ENCODE peak calls at places on chromosomes 3 and 15, in four cellular contexts. One of them, this sample, is unnamed.
A peak's percentile ranks its signal among the peaks of the same experiment; 100 is the strongest.

GRCh38 chr15:77022646-77023575 is 28.0 kb downstream of the PSTPIP1 start:
- DNase-seq in K562: no peak
- DNase-seq in GM12878: no peak
- DNase-seq in HepG2: no peak
- DNase-seq in this sample: no peak

GRCh38 chr3:12829886-12830784 is 11.2 kb downstream of the RPL32 start:
- DNase-seq in GM12878: no peak
- DNase-seq in K562: peak; percentile 35
- DNase-seq in HepG2: no peak
- DNase-seq in this sample: peak; percentile 31

GRCh38 chr3:187678869-187679268 is 8.7 kb upstream of the SST start:
- DNase-seq in HepG2: peak; percentile 41
- DNase-seq in GM12878: no peak
- DNase-seq in K562: peak; percentile 68
- DNase-seq in this sample: peak; percentile 68

GRCh38 chr3:141876891-141877561 is 583 bp downstream of the ATP1B3 start:
- DNase-seq in K562: peak; percentile 62
- DNase-seq in GM12878: no peak
- DNase-seq in HepG2: peak; percentile 33
- DNase-seq in this sample: peak; percentile 44

GRCh38 chr3:126535636-126536035 is 11.7 kb downstream of the CHST13 start:
- DNase-seq in HepG2: no peak
- DNase-seq in GM12878: no peak
- DNase-seq in K562: no peak
- DNase-seq in this sample: no peak

GRCh38 chr3:157693762-157694161 is 190.5 kb upstream of the VEPH1 start:
- DNase-seq in GM12878: no peak
- DNase-seq in HepG2: no peak
- DNase-seq in K562: no peak
- DNase-seq in this sample: no peak

GRCh38 chr15:64938192-64938591 is 26.5 kb downstream of the ANKDD1A start:
- DNase-seq in GM12878: no peak
- DNase-seq in K562: no peak
- DNase-seq in HepG2: peak; percentile 77
- DNase-seq in this sample: no peak

GRCh38 chr3:123543950-123544349 is 40.9 kb downstream of the HACD2 start:
- DNase-seq in K562: no peak
- DNase-seq in GM12878: no peak
- DNase-seq in HepG2: no peak
- DNase-seq in this sample: no peak

GRCh38 chr15:74421302-74422245 is 12.2 kb downstream of the SEMA7A start:
- DNase-seq in GM12878: no peak
- DNase-seq in HepG2: peak; percentile 79
- DNase-seq in K562: no peak
- DNase-seq in this sample: no peak

GRCh38 chr15:85793641-85794597 is 806 bp downstream of the KLHL25 start:
- DNase-seq in K562: peak; percentile 1
- DNase-seq in HepG2: peak; percentile 28
- DNase-seq in GM12878: no peak
- DNase-seq in this sample: peak; percentile 35

GRCh38 chr3:38687306-38687705 is 37.8 kb upstream of the SCN5A start:
- DNase-seq in HepG2: no peak
- DNase-seq in K562: no peak
- DNase-seq in GM12878: no peak
- DNase-seq in this sample: no peak

GRCh38 chr15:69531302-69532027 is 78.8 kb downstream of the RPLP1 start:
- DNase-seq in GM12878: no peak
- DNase-seq in K562: no peak
- DNase-seq in HepG2: no peak
- DNase-seq in this sample: no peak

GRCh38 chr3:187738400-187739124 is 6.7 kb downstream of the BCL6 start:
- DNase-seq in HepG2: peak; percentile 72
- DNase-seq in GM12878: no peak
- DNase-seq in K562: peak; percentile 86
- DNase-seq in this sample: peak; percentile 86

GRCh38 chr3:115341208-115341607 is 194.1 kb upstream of the ZBTB20 start:
- DNase-seq in GM12878: no peak
- DNase-seq in HepG2: no peak
- DNase-seq in K562: no peak
- DNase-seq in this sample: no peak

GRCh38 chr15:48458876-48459275 is 127.6 kb downstream of the DUT start:
- DNase-seq in K562: no peak
- DNase-seq in HepG2: no peak
- DNase-seq in GM12878: no peak
- DNase-seq in this sample: no peak

GRCh38 chr3:134003066-134003465 is 26.7 kb downstream of the SLCO2A1 start:
- DNase-seq in GM12878: no peak
- DNase-seq in K562: no peak
- DNase-seq in HepG2: no peak
- DNase-seq in this sample: no peak

GRCh38 chr3:170426240-170426797 is 7.7 kb downstream of the CLDN11 start:
- DNase-seq in HepG2: no peak
- DNase-seq in GM12878: no peak
- DNase-seq in K562: peak; percentile 26
- DNase-seq in this sample: no peak

GRCh38 chr3:98343647-98344507 is 9.8 kb upstream of the OR5K4 start:
- DNase-seq in K562: peak; percentile 63
- DNase-seq in HepG2: peak; percentile 62
- DNase-seq in GM12878: no peak
- DNase-seq in this sample: peak; percentile 54

GRCh38 chr3:150922611-150923010 is 17.4 kb upstream of the MINDY4B start:
- DNase-seq in K562: peak; percentile 52
- DNase-seq in HepG2: no peak
- DNase-seq in GM12878: no peak
- DNase-seq in this sample: peak; percentile 70

GRCh38 chr15:50164458-50164857 is 17.5 kb upstream of the SLC27A2 start:
- DNase-seq in GM12878: no peak
- DNase-seq in HepG2: peak; percentile 86
- DNase-seq in K562: no peak
- DNase-seq in this sample: no peak

GRCh38 chr15:48645558-48646330 is at the start of gene FBN1:
- DNase-seq in HepG2: peak; percentile 15
- DNase-seq in GM12878: peak; percentile 33
- DNase-seq in K562: no peak
- DNase-seq in this sample: peak; percentile 79

GRCh38 chr3:104885214-104885814 is 481.4 kb upstream of the ALCAM start:
- DNase-seq in GM12878: no peak
- DNase-seq in K562: no peak
- DNase-seq in HepG2: no peak
- DNase-seq in this sample: no peak

GRCh38 chr3:55879901-55880331 is 392.8 kb upstream of the WNT5A start:
- DNase-seq in GM12878: no peak
- DNase-seq in HepG2: no peak
- DNase-seq in K562: no peak
- DNase-seq in this sample: no peak

GRCh38 chr15:90039996-90040395 is 38.9 kb downstream of the ZNF710 start:
- DNase-seq in GM12878: no peak
- DNase-seq in HepG2: no peak
- DNase-seq in K562: no peak
- DNase-seq in this sample: no peak

DNA sequence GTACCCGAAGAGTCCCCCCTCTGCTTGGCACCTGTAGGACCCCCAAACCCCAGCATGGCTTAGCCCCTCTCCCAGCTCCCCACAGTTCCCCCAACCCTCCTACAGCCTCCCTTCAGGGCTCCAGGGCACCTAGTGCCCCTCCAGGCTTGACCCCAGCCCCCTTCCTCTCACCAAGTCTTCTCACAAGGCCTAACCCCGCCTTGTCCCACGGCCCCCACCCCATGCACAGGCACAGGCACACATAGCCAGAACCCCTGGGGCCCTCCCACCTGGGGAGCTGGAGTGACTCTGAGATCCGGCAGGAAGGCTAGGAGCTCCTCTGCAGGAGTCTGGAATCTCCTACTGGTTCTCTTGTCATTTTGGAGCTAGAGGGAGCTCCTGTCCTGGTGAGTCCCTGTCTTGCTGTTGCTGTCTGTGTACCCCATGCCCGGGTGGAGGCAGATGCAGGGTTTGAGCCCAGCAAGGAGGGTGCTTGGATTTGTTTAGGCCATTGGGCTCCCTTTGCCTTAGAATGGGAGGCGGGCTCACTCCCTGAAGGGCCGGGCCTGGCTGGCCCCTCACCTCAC is 39.6 kb downstream of the KLF13 start:
- DNase-seq in GM12878: no peak
- DNase-seq in K562: no peak
- DNase-seq in HepG2: no peak
- DNase-seq in this sample: no peak
- TF ChIP-seq CREM in GM12878: no peak
- TF ChIP-seq CREM in K562: no peak
- TF ChIP-seq CREM in HepG2: no peak
- TF ChIP-seq CREM in this sample: no peak

GRCh38 chr3:46905191-46905560 is 27.7 kb downstream of the PTH1R start:
- DNase-seq in GM12878: no peak
- DNase-seq in K562: no peak
- DNase-seq in HepG2: no peak
- DNase-seq in this sample: no peak
- TF ChIP-seq CREM in GM12878: no peak
- TF ChIP-seq CREM in K562: no peak
- TF ChIP-seq CREM in HepG2: no peak
- TF ChIP-seq CREM in this sample: no peak

DNA sequence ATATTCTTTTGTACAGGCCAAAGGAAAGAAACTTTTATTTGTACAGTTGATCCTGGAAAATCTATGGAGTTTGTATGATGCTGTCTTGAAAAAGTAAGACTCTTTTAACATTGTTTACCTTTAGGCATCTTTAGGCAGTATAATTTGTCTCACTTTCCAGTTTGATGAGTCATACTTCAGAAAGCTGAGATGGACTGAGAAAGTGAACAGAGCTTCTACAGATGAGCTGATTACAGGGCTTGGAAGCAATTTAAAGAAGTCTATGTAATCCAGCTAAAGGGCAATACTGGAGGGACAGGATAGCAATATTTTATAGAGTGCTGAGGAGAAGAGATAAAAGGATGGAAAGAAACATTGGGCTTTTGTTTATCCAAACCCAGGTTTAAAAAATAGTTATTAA is 123.5 kb upstream of the GOLGA6L4 start:
- DNase-seq in GM12878: no peak
- DNase-seq in K562: peak; percentile 41
- DNase-seq in HepG2: no peak
- DNase-seq in this sample: no peak
- TF ChIP-seq CREM in GM12878: no peak
- TF ChIP-seq CREM in K562: no peak
- TF ChIP-seq CREM in HepG2: no peak
- TF ChIP-seq CREM in this sample: no peak

GRCh38 chr15:52208306-52208946 is 17.2 kb upstream of the GNB5 start:
- DNase-seq in HepG2: peak; percentile 76
- DNase-seq in GM12878: no peak
- DNase-seq in K562: peak; percentile 78
- DNase-seq in this sample: peak; percentile 86
- TF ChIP-seq CREM in HepG2: no peak
- TF ChIP-seq CREM in GM12878: no peak
- TF ChIP-seq CREM in K562: no peak
- TF ChIP-seq CREM in this sample: no peak

DNA sequence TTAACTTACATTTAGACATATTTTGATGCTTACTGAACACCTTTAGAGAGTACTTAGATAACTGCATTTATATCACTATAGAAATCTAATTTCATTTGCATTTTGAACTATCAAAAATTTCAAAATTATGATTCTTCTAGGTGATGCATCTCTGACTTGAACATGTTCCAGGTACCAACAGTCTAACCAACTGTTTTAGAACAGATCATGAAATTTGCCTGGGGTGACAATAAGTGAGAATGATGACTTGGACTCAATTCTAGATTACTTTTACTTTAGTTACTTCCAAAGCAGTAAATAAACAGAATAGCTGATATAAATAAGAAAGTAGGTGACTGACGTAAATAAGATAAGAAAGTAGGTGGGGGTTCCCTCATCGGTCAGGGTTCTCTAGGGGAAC is 307.8 kb downstream of the BCHE start:
- DNase-seq in K562: no peak
- DNase-seq in HepG2: no peak
- DNase-seq in GM12878: no peak
- DNase-seq in this sample: no peak
- TF ChIP-seq CREM in K562: no peak
- TF ChIP-seq CREM in HepG2: no peak
- TF ChIP-seq CREM in GM12878: no peak
- TF ChIP-seq CREM in this sample: no peak

GRCh38 chr15:51837784-51838183 is 8.3 kb downstream of the TMOD3 start:
- DNase-seq in K562: no peak
- DNase-seq in HepG2: no peak
- DNase-seq in GM12878: peak; percentile 53
- DNase-seq in this sample: no peak
- TF ChIP-seq CREM in K562: no peak
- TF ChIP-seq CREM in HepG2: no peak
- TF ChIP-seq CREM in GM12878: no peak
- TF ChIP-seq CREM in this sample: no peak

DNA sequence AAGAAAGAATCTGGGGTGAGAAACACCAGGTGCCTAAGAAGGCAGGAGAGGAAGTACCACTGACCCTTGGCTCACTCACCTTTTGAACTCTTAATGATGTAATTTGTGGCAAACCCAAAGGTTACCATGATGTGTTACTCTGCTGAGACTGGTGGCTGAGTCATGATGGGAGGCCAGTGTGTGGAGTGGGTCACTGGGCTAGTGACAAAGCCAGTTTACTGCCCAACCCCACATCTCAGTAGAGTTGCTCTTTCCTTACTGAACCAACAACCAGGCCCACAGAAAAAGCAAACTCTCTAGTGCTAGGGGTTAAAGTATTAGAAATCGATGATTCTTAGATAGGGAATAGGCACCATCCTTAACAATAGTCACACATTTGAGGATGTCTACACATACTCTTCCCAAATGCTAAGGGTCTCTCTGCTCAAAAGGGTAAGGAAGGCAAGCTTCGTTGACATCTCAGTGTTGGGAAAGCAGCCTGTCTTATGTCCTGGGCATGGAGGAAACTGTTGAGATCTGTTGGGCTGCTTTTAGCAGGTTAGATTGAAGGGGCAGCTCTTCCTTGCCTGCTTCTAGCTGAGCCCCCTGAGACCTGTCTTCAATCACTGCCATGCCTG is 3.1 kb downstream of the RBP2 start:
- DNase-seq in K562: peak; percentile 6
- DNase-seq in GM12878: no peak
- DNase-seq in HepG2: no peak
- DNase-seq in this sample: no peak
- TF ChIP-seq CREM in K562: no peak
- TF ChIP-seq CREM in GM12878: no peak
- TF ChIP-seq CREM in HepG2: no peak
- TF ChIP-seq CREM in this sample: no peak

DNA sequence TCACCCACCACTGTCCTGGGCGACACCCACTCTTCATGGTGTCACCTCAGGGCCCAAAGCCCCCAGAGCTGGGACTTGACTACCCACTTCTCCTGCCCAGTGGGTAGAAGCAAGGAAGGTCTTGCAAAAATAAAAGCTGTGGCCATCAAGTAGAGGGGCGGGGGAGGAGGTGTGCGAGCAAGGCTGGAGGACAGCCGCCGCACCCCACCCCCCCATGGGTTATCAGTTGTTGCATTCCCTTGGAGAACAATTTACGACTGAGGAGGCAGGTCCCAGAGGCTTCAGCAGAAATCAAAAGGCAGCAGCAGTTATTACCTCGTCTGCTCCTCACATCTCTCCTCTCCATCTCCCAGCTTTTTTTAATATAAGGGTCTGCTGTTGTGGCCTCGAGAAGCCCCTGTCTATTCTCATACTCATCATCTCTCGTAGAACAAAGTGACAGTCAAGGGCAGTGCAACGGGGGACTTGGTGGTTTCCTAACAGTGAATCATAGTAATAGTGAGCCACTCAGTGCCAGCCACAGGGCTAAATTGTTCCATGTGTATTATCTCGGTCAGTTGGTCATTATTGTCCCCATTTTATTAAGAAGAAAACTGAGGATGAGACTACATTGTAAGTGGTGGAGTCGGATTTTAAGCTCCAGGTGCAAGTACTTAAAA is 116.4 kb downstream of the PDCD6IP start:
- DNase-seq in K562: peak; percentile 96
- DNase-seq in HepG2: no peak
- DNase-seq in GM12878: no peak
- DNase-seq in this sample: no peak
- TF ChIP-seq CREM in K562: peak; percentile 64
- TF ChIP-seq CREM in HepG2: no peak
- TF ChIP-seq CREM in GM12878: no peak
- TF ChIP-seq CREM in this sample: no peak